ENCODE peak calls at places on chromosome 7, in seven cellular contexts. B is CD8-positive, alpha-beta T cell; L is AG04450; X is astrocyte; S is ovary; D is psoas muscle; K is HFF-Myc. H is an unnamed sample.

GRCh38 chr7:52088008-52088787 is 771.6 kb upstream of the COBL start:
- DNase-seq in B (no peak), L (no peak), X (no peak), S (peak), D (peak), K (no peak), H (no peak)

GRCh38 chr7:26038201-26038990 is 113.6 kb upstream of the NFE2L3 start:
- DNase-seq in B (no peak), L (no peak), X (no peak), S (no peak), D (no peak), K (no peak), H (no peak)

GRCh38 chr7:112212516-112213036 is 6.1 kb downstream of the ZNF277 start:
- DNase-seq in B (no peak), L (no peak), X (peak), S (no peak), D (no peak), K (no peak), H (no peak)

GRCh38 chr7:140009735-140010134 is 53.0 kb downstream of the PARP12 start:
- DNase-seq in B (no peak), L (no peak), X (no peak), S (no peak), D (no peak), K (no peak), H (no peak)

GRCh38 chr7:158991824-158992621 is 135.7 kb downstream of the DYNC2I1 start:
- DNase-seq in B (peak), L (no peak), X (no peak), S (no peak), D (no peak), K (no peak), H (no peak)

GRCh38 chr7:132464740-132465139 is 111.5 kb downstream of the PLXNA4 start:
- DNase-seq in B (no peak), L (no peak), X (peak), S (no peak), D (peak), K (no peak), H (no peak)

GRCh38 chr7:122942765-122943164 is 52.7 kb downstream of the TAS2R16 start:
- DNase-seq in B (no peak), L (no peak), X (no peak), S (no peak), D (no peak), K (no peak), H (no peak)

GRCh38 chr7:53151496-53151895 is 116.1 kb downstream of the POM121L12 start:
- DNase-seq in B (no peak), L (no peak), X (no peak), S (no peak), D (no peak), K (no peak), H (no peak)

GRCh38 chr7:131945948-131946525 is 389.6 kb upstream of the PODXL start:
- DNase-seq in B (no peak), L (no peak), X (no peak), S (no peak), D (no peak), K (no peak), H (no peak)

GRCh38 chr7:96686305-96686704 is 23.3 kb downstream of the SEM1 start:
- DNase-seq in B (no peak), L (no peak), X (peak), S (no peak), D (no peak), K (no peak), H (no peak)

GRCh38 chr7:77855371-77856083 is 57.0 kb downstream of the PHTF2 start:
- DNase-seq in B (no peak), L (no peak), X (peak), S (no peak), D (peak), K (no peak), H (no peak)

GRCh38 chr7:4188646-4189045 is 493.4 kb upstream of the FOXK1 start:
- DNase-seq in B (no peak), L (no peak), X (peak), S (no peak), D (no peak), K (no peak), H (no peak)

GRCh38 chr7:28041508-28042314 is 138.9 kb downstream of the JAZF1 start:
- DNase-seq in B (no peak), L (peak), X (peak), S (no peak), D (no peak), K (no peak), H (no peak)

GRCh38 chr7:112584290-112584689 is 103.5 kb downstream of the LSMEM1 start:
- DNase-seq in B (no peak), L (no peak), X (no peak), S (no peak), D (no peak), K (no peak), H (no peak)

GRCh38 chr7:153381275-153382119 is 621.9 kb downstream of the ACTR3B start:
- DNase-seq in B (no peak), L (no peak), X (no peak), S (no peak), D (no peak), K (no peak), H (no peak)

GRCh38 chr7:138328215-138328614 is 131.8 kb upstream of the TRIM24 start:
- DNase-seq in B (no peak), L (no peak), X (no peak), S (no peak), D (no peak), K (no peak), H (peak)

DNA sequence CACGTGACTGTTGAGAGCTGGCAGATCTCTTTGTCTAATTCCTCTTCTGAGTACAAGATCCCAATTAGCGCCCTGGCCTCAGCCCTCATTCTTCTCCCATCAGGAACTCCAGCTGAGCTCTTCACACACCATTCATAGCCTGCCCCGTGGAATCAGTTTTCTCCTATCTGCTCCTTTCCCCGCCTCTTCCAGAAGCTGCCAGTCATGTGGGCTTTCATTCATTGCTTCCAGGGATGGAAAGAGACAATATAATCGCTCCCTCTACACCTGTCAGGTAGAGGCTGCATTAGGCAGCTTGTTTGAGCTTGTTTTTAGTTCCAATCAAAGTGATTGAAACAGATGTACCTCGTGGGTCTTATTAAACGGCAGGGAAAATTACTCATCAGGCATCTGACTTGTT is 515.8 kb downstream of the TYW1 start:
- DNase-seq in B (no peak), L (no peak), X (no peak), S (no peak), D (no peak), K (no peak), H (no peak)
- H3K4me3 ChIP-seq in B (no peak), L (no peak), X (no peak), S (no peak), D (no peak), K (no peak), H (no peak)

GRCh38 chr7:134892963-134893362 is 93.3 kb upstream of the AGBL3 start:
- DNase-seq in B (no peak), L (no peak), X (no peak), S (no peak), D (no peak), K (no peak), H (no peak)

GRCh38 chr7:134892002-134892693 is 94.2 kb upstream of the AGBL3 start:
- DNase-seq in B (no peak), L (peak), X (no peak), S (no peak), D (no peak), K (no peak), H (no peak)

GRCh38 chr7:134890246-134891240 is 95.8 kb upstream of the AGBL3 start:
- DNase-seq in B (no peak), L (no peak), X (peak), S (peak), D (no peak), K (no peak), H (peak)

GRCh38 chr7:134893920-134894319 is 92.4 kb upstream of the AGBL3 start:
- DNase-seq in B (no peak), L (no peak), X (no peak), S (no peak), D (no peak), K (no peak), H (no peak)

DNA sequence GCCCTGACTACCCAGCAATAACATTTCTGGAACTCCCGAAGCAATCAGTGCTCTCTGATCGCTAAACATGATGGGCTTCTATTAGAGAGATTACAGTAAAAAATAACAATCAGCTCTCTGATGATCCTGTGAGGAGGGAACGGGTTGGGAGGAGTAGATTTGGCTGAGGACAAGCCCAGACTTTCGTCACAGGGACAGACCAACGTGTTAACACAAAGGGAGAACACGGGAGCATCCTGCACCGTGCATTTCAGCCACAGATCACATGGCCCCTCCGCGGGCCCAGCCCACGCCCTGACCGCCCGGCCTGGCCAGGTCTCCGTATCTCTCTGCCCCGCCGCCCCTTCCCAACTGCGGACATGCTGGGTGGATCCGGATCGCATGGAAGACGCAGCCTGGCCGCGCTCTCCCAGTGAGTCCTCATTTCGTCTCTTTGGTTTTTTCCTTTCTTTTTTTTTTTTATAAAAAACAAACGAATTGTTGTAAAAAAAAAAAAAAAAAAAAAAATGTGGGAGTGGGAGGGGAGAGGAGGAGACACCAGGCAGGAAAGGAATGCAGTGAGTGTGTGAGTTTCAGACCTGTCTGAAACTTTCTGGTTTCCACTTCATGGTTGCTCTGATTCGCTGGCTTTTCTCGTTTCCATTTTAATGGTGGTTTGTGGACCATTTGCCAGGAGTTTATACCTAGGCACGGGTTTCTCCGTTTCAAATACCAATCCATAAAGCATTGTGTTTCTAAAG is 94.9 kb upstream of the AGBL3 start:
- DNase-seq in B (no peak), L (peak), X (peak), S (peak), D (peak), K (peak), H (peak)
- H3K4me3 ChIP-seq in B (no peak), L (peak), X (peak), S (peak), D (peak), K (peak), H (peak)

GRCh38 chr7:5594616-5595544 is 171.2 kb upstream of the TNRC18 start:
- DNase-seq in B (no peak), L (no peak), X (no peak), S (peak), D (no peak), K (no peak), H (no peak)
- H3K4me3 ChIP-seq in B (no peak), L (peak), X (peak), S (peak), D (peak), K (peak), H (peak)

GRCh38 chr7:100545636-100546128 is 6.7 kb downstream of the AGFG2 start:
- DNase-seq in B (peak), L (peak), X (peak), S (peak), D (no peak), K (peak), H (peak)
- H3K4me3 ChIP-seq in B (peak), L (no peak), X (no peak), S (no peak), D (no peak), K (no peak), H (no peak)

GRCh38 chr7:82312646-82313045 is 130.9 kb downstream of the CACNA2D1 start:
- DNase-seq in B (no peak), L (no peak), X (no peak), S (no peak), D (no peak), K (no peak), H (no peak)
- H3K4me3 ChIP-seq in B (no peak), L (no peak), X (no peak), S (no peak), D (no peak), K (no peak), H (no peak)

GRCh38 chr7:149284343-149284742 is 22.3 kb downstream of the ZNF783 start:
- DNase-seq in B (peak), L (no peak), X (no peak), S (no peak), D (no peak), K (no peak), H (no peak)
- H3K4me3 ChIP-seq in B (peak), L (no peak), X (peak), S (no peak), D (peak), K (no peak), H (no peak)

GRCh38 chr7:2452074-2452507 is 24.1 kb downstream of the GRIFIN start:
- DNase-seq in B (no peak), L (no peak), X (no peak), S (no peak), D (no peak), K (no peak), H (no peak)
- H3K4me3 ChIP-seq in B (peak), L (no peak), X (no peak), S (peak), D (peak), K (no peak), H (no peak)

GRCh38 chr7:95589766-95590165 is 6.5 kb downstream of the PDK4 start:
- DNase-seq in B (no peak), L (no peak), X (no peak), S (no peak), D (no peak), K (no peak), H (no peak)
- H3K4me3 ChIP-seq in B (no peak), L (no peak), X (no peak), S (peak), D (peak), K (no peak), H (no peak)

H was measured in retinal pigment epithelial cell.